ENCODE peak calls at places on chromosomes 4 and X, in five cellular contexts. B is neural crest cell, U is fibroblast of mammary gland, S is transverse colon, R is H9. A is an unnamed sample.

GRCh38 chr4:6926681-6927478 is 17.3 kb downstream of the TBC1D14 start:
- DNase-seq in B (no peak), U (peak), S (peak), R (no peak), A (peak)

GRCh38 chr4:13396161-13396560 is 88.0 kb downstream of the RAB28 start:
- DNase-seq in B (no peak), U (no peak), S (no peak), R (no peak), A (no peak)

GRCh38 chr4:42339935-42340406 is 57.3 kb upstream of the SHISA3 start:
- DNase-seq in B (no peak), U (peak), S (no peak), R (no peak), A (no peak)

GRCh38 chrX:45479196-45479834 is 278.6 kb upstream of the DIPK2B start:
- DNase-seq in B (no peak), U (peak), S (no peak), R (no peak), A (no peak)

GRCh38 chr4:61507091-61507490 is 307.0 kb downstream of the ADGRL3 start:
- DNase-seq in B (no peak), U (no peak), S (no peak), R (no peak), A (no peak)

GRCh38 chrX:101397779-101398178 is 7.0 kb downstream of the RPL36A start:
- DNase-seq in B (no peak), U (peak), S (no peak), R (peak), A (no peak)

GRCh38 chr4:110663206-110663605 is 40.3 kb upstream of the PITX2 start:
- DNase-seq in B (no peak), U (no peak), S (no peak), R (no peak), A (no peak)

GRCh38 chr4:186105721-186106335 is 1.3 kb downstream of the FAM149A start:
- DNase-seq in B (no peak), U (peak), S (peak), R (no peak), A (no peak)

GRCh38 chr4:105283501-105283900 is 136.8 kb downstream of the TET2 start:
- DNase-seq in B (no peak), U (peak), S (no peak), R (no peak), A (no peak)

GRCh38 chr4:17142232-17142711 is 243.8 kb upstream of the LDB2 start:
- DNase-seq in B (no peak), U (peak), S (no peak), R (no peak), A (no peak)

GRCh38 chr4:6885953-6886557 is 23.6 kb upstream of the TBC1D14 start:
- DNase-seq in B (no peak), U (peak), S (no peak), R (no peak), A (no peak)

GRCh38 chrX:114619874-114620273 is 36.0 kb downstream of the HTR2C start:
- DNase-seq in B (peak), U (peak), S (no peak), R (no peak), A (peak)

GRCh38 chr4:26061248-26061986 is 147.4 kb downstream of the SMIM20 start:
- DNase-seq in B (no peak), U (peak), S (no peak), R (peak), A (peak)

GRCh38 chrX:48751343-48751742 is 10.2 kb upstream of the GLOD5 start:
- DNase-seq in B (no peak), U (no peak), S (no peak), R (no peak), A (no peak)

GRCh38 chrX:21757960-21758359 is at the start of gene SMPX:
- DNase-seq in B (no peak), U (no peak), S (no peak), R (no peak), A (no peak)

GRCh38 chr4:121938282-121939092 is 13.4 kb downstream of the TRPC3 start:
- DNase-seq in B (no peak), U (no peak), S (no peak), R (no peak), A (no peak)

GRCh38 chr4:3022112-3022511 is 52.2 kb downstream of the HTT-AS start:
- DNase-seq in B (no peak), U (no peak), S (no peak), R (no peak), A (no peak)

GRCh38 chr4:163164591-163164990 is 2.1 kb downstream of the NAF1 start:
- DNase-seq in B (no peak), U (peak), S (no peak), R (no peak), A (no peak)

GRCh38 chrX:9182041-9182440 is 148.1 kb upstream of the FAM9B start:
- DNase-seq in B (no peak), U (peak), S (no peak), R (no peak), A (no peak)

GRCh38 chrX:134453631-134454030 is 6.3 kb upstream of the HPRT1 start:
- DNase-seq in B (no peak), U (no peak), S (peak), R (no peak), A (no peak)

GRCh38 chr4:3324093-3324815 is 31.4 kb downstream of the RGS12 start:
- DNase-seq in B (no peak), U (no peak), S (no peak), R (peak), A (no peak)

GRCh38 chr4:73208376-73208775 is 50.2 kb downstream of the ANKRD17 start:
- DNase-seq in B (no peak), U (peak), S (no peak), R (no peak), A (no peak)

GRCh38 chr4:122647656-122648055 is 26.8 kb upstream of the IL21 start:
- DNase-seq in B (no peak), U (no peak), S (no peak), R (no peak), A (no peak)

GRCh38 chrX:11970935-11971334 is 167.3 kb upstream of the FRMPD4 start:
- DNase-seq in B (no peak), U (peak), S (no peak), R (no peak), A (no peak)

GRCh38 chrX:119201570-119201969 is 34.5 kb upstream of the PGRMC1 start:
- DNase-seq in B (no peak), U (peak), S (no peak), R (no peak), A (no peak)

GRCh38 chr4:119958983-119959382 is 107.7 kb downstream of the MAD2L1 start:
- DNase-seq in B (no peak), U (no peak), S (no peak), R (no peak), A (no peak)

GRCh38 chr4:40827774-40828173 is 78.0 kb downstream of the NSUN7 start:
- DNase-seq in B (no peak), U (no peak), S (no peak), R (no peak), A (no peak)

GRCh38 chr4:105474110-105474518 is 252 bp upstream of the PPA2 start:
- DNase-seq in B (peak), U (peak), S (peak), R (peak), A (no peak)

GRCh38 chrX:115559672-115560071 is 1.3 kb upstream of the PLS3 start:
- DNase-seq in B (no peak), U (no peak), S (no peak), R (no peak), A (no peak)

GRCh38 chrX:140298946-140299345 is 205.9 kb downstream of the SOX3 start:
- DNase-seq in B (no peak), U (no peak), S (no peak), R (no peak), A (no peak)

GRCh38 chr4:83297548-83298260 is 13.1 kb upstream of the COQ2 start:
- DNase-seq in B (no peak), U (no peak), S (no peak), R (no peak), A (no peak)

GRCh38 chr4:42519803-42520417 is 122.6 kb downstream of the SHISA3 start:
- DNase-seq in B (peak), U (peak), S (peak), R (no peak), A (peak)

GRCh38 chr4:68748181-68748981 is 67.4 kb upstream of the UGT2B10 start:
- DNase-seq in B (no peak), U (no peak), S (no peak), R (no peak), A (no peak)

GRCh38 chr4:126627255-126627654 is 1005.5 kb upstream of the INTU start:
- DNase-seq in B (no peak), U (peak), S (no peak), R (no peak), A (peak)

GRCh38 chrX:44828008-44828605 is 15.7 kb upstream of the DUSP21 start:
- DNase-seq in B (no peak), U (peak), S (no peak), R (no peak), A (peak)

GRCh38 chrX:131792356-131792749 is 230.7 kb upstream of the STK26 start:
- DNase-seq in B (no peak), U (peak), S (peak), R (no peak), A (no peak)

GRCh38 chrX:150486011-150486410 is 82.4 kb upstream of the MTM1 start:
- DNase-seq in B (peak), U (peak), S (peak), R (peak), A (peak)
- TF ChIP-seq CTCF in B (peak), U (peak), S (peak), R (peak), A (peak)

DNA sequence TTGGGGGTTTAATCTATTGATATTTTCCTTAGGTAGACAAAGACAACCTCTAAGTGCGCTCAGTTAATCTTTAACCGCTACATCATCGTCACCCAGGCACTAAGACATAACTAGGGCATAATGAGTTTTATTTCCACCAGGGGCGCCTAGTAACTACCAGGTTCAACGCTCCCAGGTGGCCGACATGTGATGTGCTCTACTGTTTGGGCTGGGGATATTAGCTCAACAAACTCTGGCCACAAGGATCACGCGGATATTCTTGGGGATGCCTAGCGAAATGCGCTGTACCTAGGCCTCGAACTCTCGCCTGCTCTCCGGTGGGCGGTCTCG is 915 bp upstream of the RAB33B start:
- DNase-seq in B (no peak), U (no peak), S (peak), R (no peak), A (no peak)
- TF ChIP-seq CTCF in B (peak), U (peak), S (peak), R (peak), A (peak)

DNA sequence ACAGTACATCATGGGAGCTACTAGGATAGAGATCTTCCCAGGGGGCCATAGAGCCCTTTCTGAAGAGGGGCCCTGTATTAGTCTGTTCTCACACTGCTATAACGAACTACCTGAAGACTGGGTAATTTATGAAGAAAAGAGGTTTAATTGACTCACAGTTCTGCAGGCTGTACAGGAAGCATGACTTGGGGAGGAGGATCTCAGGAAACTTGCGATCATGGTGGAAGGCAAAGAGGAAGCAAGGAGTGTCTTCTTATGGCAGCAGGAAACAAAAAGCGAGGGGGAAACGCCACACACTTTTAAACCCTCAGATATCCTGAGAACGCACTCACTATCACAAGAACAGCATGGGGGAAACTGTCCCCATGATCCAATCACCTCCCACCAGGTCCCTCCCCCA is 4.2 kb upstream of the SLC9A6 start:
- DNase-seq in B (no peak), U (no peak), S (no peak), R (no peak), A (no peak)
- TF ChIP-seq CTCF in B (no peak), U (no peak), S (no peak), R (no peak), A (no peak)

GRCh38 chrX:111447298-111447697 is 35.3 kb upstream of the DCX start:
- DNase-seq in B (peak), U (peak), S (no peak), R (peak), A (peak)
- TF ChIP-seq CTCF in B (peak), U (peak), S (no peak), R (peak), A (peak)